ENCODE peak calls at places on chromosomes 6 and 20, in five cellular contexts. One of them, this sample, is unnamed.

GRCh38 chr6:150788135-150788534 is 77.4 kb upstream of the MTHFD1L start:
- DNase-seq in K562: no peak
- DNase-seq in WTC11: no peak
- DNase-seq in H1: no peak
- DNase-seq in HepG2: no peak
- DNase-seq in this sample: no peak

GRCh38 chr6:16301511-16301910 is 63.1 kb downstream of the GMPR start:
- DNase-seq in K562: no peak
- DNase-seq in WTC11: no peak
- DNase-seq in H1: no peak
- DNase-seq in HepG2: no peak
- DNase-seq in this sample: peak; percentile 38

GRCh38 chr6:116409756-116410155 is 39.0 kb downstream of the DSE start:
- DNase-seq in K562: no peak
- DNase-seq in WTC11: no peak
- DNase-seq in H1: no peak
- DNase-seq in HepG2: no peak
- DNase-seq in this sample: peak; percentile 88

GRCh38 chr6:152552616-152553209 is 84.4 kb downstream of the SYNE1 start:
- DNase-seq in K562: peak; percentile 48
- DNase-seq in WTC11: peak; percentile 75
- DNase-seq in H1: peak; percentile 36
- DNase-seq in HepG2: peak; percentile 73
- DNase-seq in this sample: peak; percentile 11

GRCh38 chr6:87237804-87238203 is 82.4 kb downstream of the ZNF292 start:
- DNase-seq in K562: peak; percentile 11
- DNase-seq in WTC11: no peak
- DNase-seq in H1: no peak
- DNase-seq in HepG2: peak; percentile 9
- DNase-seq in this sample: no peak

GRCh38 chr6:131226465-131226864 is 91.2 kb downstream of the AKAP7 start:
- DNase-seq in K562: no peak
- DNase-seq in WTC11: no peak
- DNase-seq in H1: no peak
- DNase-seq in HepG2: no peak
- DNase-seq in this sample: no peak

GRCh38 chr6:166855416-166855815 is 100.9 kb downstream of the RNASET2 start:
- DNase-seq in K562: no peak
- DNase-seq in WTC11: no peak
- DNase-seq in H1: no peak
- DNase-seq in HepG2: no peak
- DNase-seq in this sample: no peak

GRCh38 chr6:25366785-25367657 is 87.8 kb downstream of the CARMIL1 start:
- DNase-seq in K562: no peak
- DNase-seq in WTC11: no peak
- DNase-seq in H1: no peak
- DNase-seq in HepG2: no peak
- DNase-seq in this sample: peak; percentile 39

GRCh38 chr20:50584687-50585086 is 74.5 kb downstream of the PTPN1 start:
- DNase-seq in K562: no peak
- DNase-seq in WTC11: no peak
- DNase-seq in H1: no peak
- DNase-seq in HepG2: no peak
- DNase-seq in this sample: no peak

GRCh38 chr6:89146748-89147715 is 1.2 kb downstream of the PM20D2 start:
- DNase-seq in K562: no peak
- DNase-seq in WTC11: peak; percentile 46
- DNase-seq in H1: no peak
- DNase-seq in HepG2: peak; percentile 35
- DNase-seq in this sample: no peak

GRCh38 chr6:146913842-146914562 is 290.2 kb upstream of the STXBP5 start:
- DNase-seq in K562: peak; percentile 94
- DNase-seq in WTC11: peak; percentile 51
- DNase-seq in H1: peak; percentile 79
- DNase-seq in HepG2: peak; percentile 33
- DNase-seq in this sample: no peak

GRCh38 chr6:33207569-33208088 is 671 bp upstream of the RING1 start:
- DNase-seq in K562: peak; percentile 69
- DNase-seq in WTC11: peak; percentile 46
- DNase-seq in H1: no peak
- DNase-seq in HepG2: no peak
- DNase-seq in this sample: no peak

GRCh38 chr6:136831873-136832562 is 9.6 kb downstream of the PEX7 start:
- DNase-seq in K562: peak; percentile 22
- DNase-seq in WTC11: no peak
- DNase-seq in H1: no peak
- DNase-seq in HepG2: no peak
- DNase-seq in this sample: no peak
- TF ChIP-seq ATF2 in K562: no peak
- TF ChIP-seq ATF2 in WTC11: no peak
- TF ChIP-seq ATF2 in H1: no peak
- TF ChIP-seq ATF2 in HepG2: no peak
- TF ChIP-seq ATF2 in this sample: no peak

GRCh38 chr6:119764927-119765681 is 415.5 kb upstream of the MAN1A1 start:
- DNase-seq in K562: no peak
- DNase-seq in WTC11: no peak
- DNase-seq in H1: no peak
- DNase-seq in HepG2: no peak
- DNase-seq in this sample: no peak
- TF ChIP-seq ATF2 in K562: no peak
- TF ChIP-seq ATF2 in WTC11: no peak
- TF ChIP-seq ATF2 in H1: no peak
- TF ChIP-seq ATF2 in HepG2: no peak
- TF ChIP-seq ATF2 in this sample: no peak

GRCh38 chr20:45087115-45087785 is 13.7 kb downstream of the KCNS1 start:
- DNase-seq in K562: no peak
- DNase-seq in WTC11: no peak
- DNase-seq in H1: no peak
- DNase-seq in HepG2: no peak
- DNase-seq in this sample: no peak
- TF ChIP-seq ATF2 in K562: no peak
- TF ChIP-seq ATF2 in WTC11: no peak
- TF ChIP-seq ATF2 in H1: no peak
- TF ChIP-seq ATF2 in HepG2: no peak
- TF ChIP-seq ATF2 in this sample: no peak

DNA sequence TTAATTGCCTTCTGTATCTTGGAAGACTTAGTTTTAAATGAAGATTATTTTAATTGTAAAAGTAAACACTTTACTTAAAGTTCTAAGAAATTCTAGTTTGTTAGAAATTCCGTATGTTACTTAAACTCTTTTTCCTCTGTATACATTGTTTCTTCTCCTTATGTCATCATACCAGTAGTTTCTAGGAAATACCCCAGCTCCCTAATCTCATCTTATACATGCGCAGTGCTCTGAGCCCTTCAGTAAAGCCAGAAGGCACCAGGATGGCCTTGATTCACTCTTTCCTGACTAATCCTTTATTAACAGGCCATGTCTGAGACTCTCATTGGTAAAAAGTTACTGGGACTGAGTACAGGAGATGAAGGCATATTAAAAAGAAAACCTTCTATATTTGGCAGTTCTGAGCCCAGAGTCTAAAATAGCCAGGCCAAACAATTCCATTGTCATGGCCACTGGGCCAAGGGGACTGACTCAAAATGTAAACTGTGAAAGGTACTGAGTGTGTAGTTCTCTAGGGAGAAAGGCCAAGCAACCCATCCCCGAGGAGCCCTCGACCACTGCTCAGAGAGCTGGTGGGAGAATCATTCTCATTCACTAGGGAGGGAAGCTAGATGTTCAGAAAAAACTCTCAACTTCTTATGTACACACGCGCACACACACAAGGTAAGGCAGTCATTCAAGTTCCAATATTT is 25.0 kb downstream of the SLC22A1 start:
- DNase-seq in K562: no peak
- DNase-seq in WTC11: no peak
- DNase-seq in H1: no peak
- DNase-seq in HepG2: no peak
- DNase-seq in this sample: no peak
- TF ChIP-seq ATF2 in K562: no peak
- TF ChIP-seq ATF2 in WTC11: no peak
- TF ChIP-seq ATF2 in H1: no peak
- TF ChIP-seq ATF2 in HepG2: no peak
- TF ChIP-seq ATF2 in this sample: no peak

This sample was measured in GM12878.